ENCODE peak calls at places on chromosomes 13 and 19, in nine cellular contexts. B, V, K, H, M, Y, Z, F and N are unnamed samples.

GRCh38 chr13:113631341-113632095 is 26.5 kb downstream of the ATP4B start:
- DNase-seq in F (no peak), V (no peak), B (no peak), M (no peak), Z (no peak), Y (no peak), H (no peak), K (no peak), N (no peak)

GRCh38 chr19:39409207-39409885 is 2.7 kb downstream of the ZFP36 start:
- DNase-seq in B (peak; percentile 97), F (peak; percentile 95), V (peak; percentile 90), H (peak; percentile 55), Y (peak; percentile 95), Z (peak; percentile 79), K (peak; percentile 98), M (peak; percentile 97), N (peak; percentile 86)

GRCh38 chr19:1668339-1669123 is 16.1 kb upstream of the TCF3 start:
- DNase-seq in V (no peak), F (no peak), Z (no peak), H (no peak), K (no peak), B (no peak), M (peak; percentile 66), Y (no peak), N (no peak)

GRCh38 chr13:100887729-100888151 is 213.1 kb upstream of the TMTC4 start:
- DNase-seq in B (no peak), Z (no peak), K (no peak), H (peak; percentile 86), V (no peak), Y (no peak), M (no peak), F (no peak), N (no peak)

GRCh38 chr19:46451352-46451751 is 20.0 kb downstream of the PNMA8A start:
- DNase-seq in M (no peak), B (no peak), H (no peak), Y (no peak), Z (no peak), K (no peak), V (no peak), F (no peak), N (no peak)

GRCh38 chr13:50162567-50162966 is 147.3 kb downstream of the KCNRG start:
- DNase-seq in Y (no peak), V (no peak), M (no peak), B (no peak), Z (no peak), H (no peak), K (no peak), F (no peak), N (no peak)

GRCh38 chr13:27952931-27953670 is 16.0 kb downstream of the CDX2 start:
- DNase-seq in K (peak; percentile 88), H (no peak), F (no peak), M (peak; percentile 85), Y (no peak), Z (no peak), B (peak; percentile 86), V (no peak), N (no peak)

GRCh38 chr19:47228937-47229673 is 1.9 kb downstream of the BBC3 start:
- DNase-seq in F (no peak), Z (no peak), H (peak; percentile 67), M (peak; percentile 62), K (no peak), Y (no peak), V (no peak), B (no peak), N (no peak)

GRCh38 chr19:58044886-58045285 is 11.1 kb downstream of the ZSCAN1 start:
- DNase-seq in M (no peak), K (no peak), Y (no peak), B (no peak), Z (no peak), V (no peak), H (no peak), F (no peak), N (no peak)

GRCh38 chr19:17933414-17934129 is 757 bp downstream of the CCDC124 start:
- DNase-seq in F (no peak), Z (no peak), H (no peak), K (no peak), Y (no peak), M (no peak), V (no peak), B (no peak), N (no peak)

GRCh38 chr19:17936379-17936778 is 3.6 kb downstream of the CCDC124 start:
- DNase-seq in H (no peak), B (no peak), M (no peak), V (no peak), Y (no peak), K (no peak), Z (no peak), F (no peak), N (no peak)

GRCh38 chr19:17929056-17929455 is 3.8 kb upstream of the CCDC124 start:
- DNase-seq in Y (no peak), F (no peak), K (no peak), H (no peak), Z (no peak), V (no peak), M (no peak), B (no peak), N (no peak)

GRCh38 chr19:17932485-17933338 is at the start of gene CCDC124:
- DNase-seq in F (peak; percentile 85), Z (peak; percentile 60), K (peak; percentile 92), V (peak; percentile 88), H (peak; percentile 92), Y (peak; percentile 92), M (peak; percentile 96), B (peak; percentile 97), N (peak; percentile 92)

GRCh38 chr19:17931532-17932191 is 1.2 kb upstream of the CCDC124 start:
- DNase-seq in Y (no peak), K (no peak), V (no peak), M (no peak), Z (no peak), F (no peak), B (no peak), H (peak; percentile 15), N (no peak)
- H3K4me3 ChIP-seq in Y (no peak overlapping the region), K (no peak overlapping the region), V (peak overlapping the region; percentile 98), M (no peak overlapping the region), Z (peak overlapping the region; percentile 84), F (peak overlapping the region; percentile 94), B (peak overlapping the region; percentile 89), H (no peak overlapping the region), N (no peak overlapping the region)

DNA sequence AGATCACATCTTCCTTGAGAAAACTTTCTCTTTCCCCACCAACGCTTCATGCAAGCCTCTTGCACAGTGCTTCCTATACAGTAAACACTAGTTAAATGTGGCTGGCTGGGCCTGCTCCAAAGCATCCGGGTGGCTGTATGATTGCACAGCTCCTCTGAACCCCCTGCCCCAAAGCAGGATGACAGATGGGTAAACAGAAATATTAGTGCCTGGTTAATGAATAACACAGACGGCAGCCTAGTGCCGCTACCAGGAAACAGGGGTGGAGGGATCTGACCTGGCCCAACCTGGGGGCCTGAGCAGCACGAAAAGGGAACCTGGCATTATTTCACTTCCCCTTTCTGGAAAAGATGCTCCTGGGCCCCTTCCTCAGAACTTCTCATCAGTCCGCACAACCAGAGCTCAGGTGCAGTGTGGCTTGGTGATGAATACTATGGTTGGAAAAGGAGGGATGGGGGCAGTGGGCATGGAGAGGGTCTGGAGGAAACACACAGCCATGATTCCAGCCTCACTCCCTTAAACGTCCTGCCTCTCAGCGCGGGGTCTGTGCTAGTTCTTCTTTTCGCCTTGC is 10.8 kb downstream of the FFAR2 start:
- DNase-seq in B (no peak), K (peak; percentile 68), H (peak; percentile 22), Y (no peak), Z (no peak), M (peak; percentile 69), V (no peak), F (no peak), N (no peak)
- TF ChIP-seq POLR2A in B (no peak), K (peak; percentile 34), H (no peak), Y (no peak), Z (no peak), M (no peak), V (no peak), F (no peak), N (no peak)

GRCh38 chr19:10921199-10921879 is 7.1 kb downstream of the YIPF2 start:
- DNase-seq in V (no peak), B (no peak), M (no peak), Y (no peak), Z (no peak), H (no peak), K (no peak), F (no peak), N (no peak)

GRCh38 chr19:10924597-10924996 is 3.8 kb downstream of the YIPF2 start:
- DNase-seq in Y (no peak), F (no peak), V (no peak), K (no peak), H (no peak), M (no peak), Z (no peak), B (no peak), N (no peak)

GRCh38 chr19:10921909-10922637 is 6.4 kb downstream of the YIPF2 start:
- DNase-seq in Y (no peak), M (no peak), K (no peak), Z (no peak), B (no peak), F (no peak), H (no peak), V (no peak), N (peak; percentile 25)

GRCh38 chr19:10922638-10923014 is 5.8 kb downstream of the YIPF2 start:
- DNase-seq in F (no peak), B (no peak), V (no peak), H (no peak), Y (no peak), Z (no peak), M (no peak), K (no peak), N (no peak)

DNA sequence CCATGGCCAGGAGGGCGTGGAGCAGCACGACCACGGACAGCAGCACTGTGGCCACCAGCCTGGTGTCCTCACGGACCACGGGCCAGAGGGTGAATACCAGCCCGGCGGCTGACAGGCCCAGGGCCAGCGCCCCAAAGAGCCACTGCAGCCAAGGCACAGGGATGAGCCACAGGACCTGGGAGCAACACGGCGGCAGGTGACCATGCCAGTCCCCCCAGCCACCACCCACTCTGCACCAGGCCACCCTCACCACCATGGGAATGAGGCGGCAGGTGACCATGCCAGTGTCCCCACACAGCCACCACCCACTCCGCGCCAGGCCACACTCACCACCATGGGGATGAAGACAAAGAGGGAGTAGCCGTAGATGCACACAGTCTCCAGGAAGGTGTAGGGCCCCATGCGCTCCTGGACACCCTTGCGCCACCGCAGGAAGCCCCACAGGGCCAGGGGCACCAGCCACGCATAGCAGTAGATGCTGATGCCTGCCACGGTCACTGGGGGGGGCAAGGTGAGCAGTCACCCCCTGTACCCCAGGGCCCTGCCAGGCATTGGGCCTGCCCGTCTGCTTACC is 4.8 kb downstream of the YIPF2 start:
- DNase-seq in H (no peak), K (no peak), F (no peak), V (no peak), M (no peak), Y (no peak), B (no peak), Z (no peak), N (peak; percentile 22)
- H3K36me3 ChIP-seq in H (no peaks in the 10 kb centered on the region), K (peaks cover 6% of the 10 kb centered on the region), F (no peaks in the 10 kb centered on the region), V (peaks cover 12% of the 10 kb centered on the region), M (peaks cover 61% of the 10 kb centered on the region), Y (no peaks in the 10 kb centered on the region), B (peaks cover 75% of the 10 kb centered on the region), Z (peaks cover 17% of the 10 kb centered on the region), N (no peaks in the 10 kb centered on the region)

DNA sequence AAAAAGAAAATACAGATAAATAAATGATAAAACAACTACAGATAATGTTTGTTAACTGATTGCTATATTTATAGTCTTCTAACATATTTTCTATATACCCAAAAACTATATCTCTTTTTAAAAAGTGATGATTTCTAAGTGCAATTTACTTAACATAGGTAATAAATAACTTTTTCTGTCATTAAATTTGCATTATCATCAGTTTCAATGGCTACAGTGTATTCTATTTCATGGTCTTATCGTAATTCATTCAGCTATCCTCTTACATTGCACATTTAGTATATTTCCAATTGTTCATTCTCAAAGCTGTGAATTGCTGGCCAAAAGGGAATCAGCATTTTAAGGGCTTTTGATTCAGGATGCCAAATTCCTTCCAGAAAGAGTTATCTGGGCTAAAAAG is 3.6 kb downstream of the ZNF180 start:
- DNase-seq in M (no peak), V (no peak), F (no peak), K (no peak), H (no peak), Z (no peak), B (no peak), Y (no peak), N (no peak)
- H3K4me3 ChIP-seq in M (no peak overlapping the region), V (no peak overlapping the region), F (no peak overlapping the region), K (no peak overlapping the region), H (no peak overlapping the region), Z (no peak overlapping the region), B (no peak overlapping the region), Y (no peak overlapping the region), N (no peak overlapping the region)